ENCODE peak calls at places on chromosomes 5 and 9, in six cellular contexts. W, Q, D, Y, O and B are unnamed samples.

GRCh38 chr9:37944266-37944650 is 40.3 kb upstream of the SLC25A51 start:
- DNase-seq in W (no peak), Q (no peak), D (no peak), Y (no peak), O (no peak), B (no peak)

GRCh38 chr9:113542016-113542415 is 78.5 kb downstream of the RGS3 start:
- DNase-seq in W (no peak), Q (no peak), D (no peak), Y (no peak), O (no peak), B (no peak)

GRCh38 chr5:43772601-43773031 is 169.6 kb downstream of the NNT start:
- DNase-seq in W (no peak), Q (no peak), D (no peak), Y (no peak), O (no peak), B (no peak)

GRCh38 chr5:178458140-178458539 is 132.1 kb downstream of the COL23A1 start:
- DNase-seq in W (no peak), Q (no peak), D (no peak), Y (no peak), O (no peak), B (peak)

GRCh38 chr9:81559741-81560140 is 129.6 kb downstream of the TLE1 start:
- DNase-seq in W (no peak), Q (no peak), D (no peak), Y (no peak), O (no peak), B (no peak)

GRCh38 chr9:81529556-81530193 is 159.7 kb downstream of the TLE1 start:
- DNase-seq in W (no peak), Q (no peak), D (no peak), Y (no peak), O (no peak), B (peak)

GRCh38 chr9:136324501-136325300 is 2.6 kb upstream of the GPSM1 start:
- DNase-seq in W (no peak), Q (peak), D (peak), Y (no peak), O (no peak), B (peak)

GRCh38 chr5:107580902-107581823 is 89.6 kb downstream of the EFNA5 start:
- DNase-seq in W (no peak), Q (no peak), D (no peak), Y (no peak), O (no peak), B (no peak)

GRCh38 chr9:77830618-77831285 is 182.6 kb upstream of the GNA14 start:
- DNase-seq in W (no peak), Q (no peak), D (no peak), Y (no peak), O (no peak), B (no peak)

GRCh38 chr9:26266111-26266791 is 588.0 kb upstream of the TUSC1 start:
- DNase-seq in W (no peak), Q (no peak), D (no peak), Y (no peak), O (no peak), B (no peak)

GRCh38 chr5:130692766-130693165 is 472.3 kb downstream of the HINT1 start:
- DNase-seq in W (no peak), Q (no peak), D (no peak), Y (no peak), O (no peak), B (no peak)

GRCh38 chr5:122608222-122608621 is 166.7 kb upstream of the SNX2 start:
- DNase-seq in W (no peak), Q (no peak), D (no peak), Y (no peak), O (no peak), B (no peak)

GRCh38 chr5:135723451-135723850 is 111.0 kb upstream of the SLC25A48 start:
- DNase-seq in W (no peak), Q (no peak), D (no peak), Y (no peak), O (no peak), B (no peak)

GRCh38 chr9:113876806-113877236 is 712 bp downstream of the ZNF618 start:
- DNase-seq in W (peak), Q (no peak), D (no peak), Y (no peak), O (no peak), B (no peak)

GRCh38 chr5:79771387-79771786 is 81.8 kb downstream of the CMYA5 start:
- DNase-seq in W (no peak), Q (no peak), D (no peak), Y (no peak), O (no peak), B (no peak)

GRCh38 chr9:133844431-133844830 is 106.3 kb upstream of the SARDH start:
- DNase-seq in W (no peak), Q (no peak), D (no peak), Y (no peak), O (no peak), B (no peak)

GRCh38 chr9:92325269-92325990 is at the start of the genes CENPP and NOL8:
- DNase-seq in W (peak), Q (peak), D (peak), Y (peak), O (peak), B (peak)

GRCh38 chr9:99109522-99109921 is 4.6 kb downstream of the TGFBR1 start:
- DNase-seq in W (no peak), Q (no peak), D (no peak), Y (no peak), O (no peak), B (no peak)

GRCh38 chr5:126656397-126657007 is 55.8 kb downstream of the PHAX start:
- DNase-seq in W (peak), Q (peak), D (no peak), Y (no peak), O (no peak), B (no peak)

GRCh38 chr9:94867842-94868312 is 141.4 kb downstream of the AOPEP start:
- DNase-seq in W (no peak), Q (no peak), D (no peak), Y (peak), O (no peak), B (no peak)

GRCh38 chr5:29040404-29040803 is 2002.0 kb upstream of the CDH9 start:
- DNase-seq in W (no peak), Q (no peak), D (no peak), Y (no peak), O (no peak), B (no peak)

GRCh38 chr9:134925011-134925511 is 7.3 kb upstream of the FCN1 start:
- DNase-seq in W (no peak), Q (no peak), D (no peak), Y (no peak), O (no peak), B (no peak)

GRCh38 chr5:169574147-169574646 is 9.4 kb upstream of the SPDL1 start:
- DNase-seq in W (no peak), Q (no peak), D (no peak), Y (no peak), O (no peak), B (no peak)

GRCh38 chr9:97388721-97389238 is 23.1 kb upstream of the TDRD7 start:
- DNase-seq in W (no peak), Q (no peak), D (no peak), Y (no peak), O (no peak), B (no peak)
- H3K27ac ChIP-seq in W (no peak), Q (no peak), D (no peak), Y (no peak), O (no peak), B (no peak)

GRCh38 chr9:36127652-36128244 is 8.8 kb upstream of the GLIPR2 start:
- DNase-seq in W (no peak), Q (no peak), D (no peak), Y (no peak), O (no peak), B (no peak)
- H3K27ac ChIP-seq in W (no peak), Q (no peak), D (no peak), Y (no peak), O (peak), B (no peak)

DNA sequence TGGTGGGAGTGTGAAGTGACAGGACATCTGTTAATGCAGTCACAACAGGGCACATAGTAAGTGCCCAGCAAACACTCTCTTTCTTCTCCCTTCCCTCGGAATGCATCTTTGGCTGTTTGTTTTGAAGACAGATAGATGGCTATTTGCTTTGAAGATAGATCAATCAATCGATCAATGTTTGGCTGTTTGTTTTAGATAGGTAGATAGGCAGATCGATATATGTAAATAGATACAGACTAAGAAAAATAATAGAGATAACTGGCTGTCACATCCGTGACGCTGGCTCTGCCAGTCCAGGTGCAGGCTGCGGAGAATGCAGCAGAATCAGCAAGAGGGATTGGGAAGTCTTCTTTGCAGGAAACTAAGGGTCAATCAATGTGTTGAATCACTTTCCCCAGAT is 60.7 kb downstream of the ERGIC1 start:
- DNase-seq in W (no peak), Q (no peak), D (no peak), Y (no peak), O (no peak), B (no peak)
- H3K27ac ChIP-seq in W (no peak), Q (no peak), D (no peak), Y (no peak), O (no peak), B (peak)

DNA sequence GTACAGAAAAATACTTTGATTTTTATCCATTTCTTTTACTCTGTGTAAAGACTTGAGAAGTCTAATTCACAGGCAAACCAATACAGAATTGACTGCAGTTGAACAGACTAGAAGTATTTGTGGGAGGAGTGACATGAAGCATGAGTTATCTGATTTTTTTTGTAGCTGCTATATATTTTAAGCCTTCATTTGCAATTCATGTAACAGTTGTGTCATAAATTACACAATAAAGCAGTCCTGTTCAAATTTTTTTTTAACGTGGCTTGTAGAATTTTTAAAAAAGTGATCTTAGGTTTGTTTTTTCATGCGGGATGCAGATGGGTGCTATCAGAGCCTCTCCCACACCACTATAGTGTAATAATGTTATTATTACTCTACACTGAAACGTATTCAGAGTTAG is 2.9 kb upstream of the MAML1 start:
- DNase-seq in W (no peak), Q (no peak), D (no peak), Y (no peak), O (no peak), B (no peak)
- H3K27ac ChIP-seq in W (peak), Q (no peak), D (no peak), Y (no peak), O (no peak), B (no peak)

GRCh38 chr5:82396871-82397514 is 118.8 kb upstream of the RPS23 start:
- DNase-seq in W (no peak), Q (peak), D (peak), Y (no peak), O (peak), B (peak)
- H3K27ac ChIP-seq in W (no peak), Q (peak), D (no peak), Y (no peak), O (no peak), B (no peak)

GRCh38 chr5:17265041-17265440 is 47.6 kb downstream of the BASP1 start:
- DNase-seq in W (no peak), Q (no peak), D (no peak), Y (no peak), O (no peak), B (no peak)
- H3K27ac ChIP-seq in W (no peak), Q (no peak), D (no peak), Y (no peak), O (no peak), B (no peak)